ENCODE peak calls at places on chromosome 14, in ten cellular contexts. V is A549, N is PC-3, Z is gastrocnemius medialis, I is fibroblast of lung, E is Peyer's patch, T is NB4, X is GM23338, Y is OCI-LY7, A is psoas muscle. P is an unnamed sample.

GRCh38 chr14:61750708-61751474 is 11.3 kb upstream of the SNAPC1 start:
- DNase-seq in I (peak), A (peak), N (peak), Y (peak), E (peak), X (peak), Z (peak), V (peak), T (peak), P (peak)

GRCh38 chr14:94641632-94641955 is 29.4 kb downstream of the SERPINA3 start:
- DNase-seq in A (no peak), Z (no peak), E (no peak), Y (no peak), T (no peak), I (no peak), X (no peak), V (no peak), N (no peak), P (no peak)

GRCh38 chr14:24232645-24233537 is at the start of gene GMPR2:
- DNase-seq in E (peak), N (no peak), V (peak), A (peak), T (no peak), Y (peak), Z (no peak), X (peak), I (no peak), P (no peak)

GRCh38 chr14:96224480-96225096 is 19.9 kb downstream of the BDKRB2 start:
- DNase-seq in I (no peak), V (no peak), N (no peak), Z (no peak), E (no peak), Y (no peak), A (no peak), T (no peak), X (no peak), P (no peak)

GRCh38 chr14:63308723-63309317 is 9.9 kb downstream of the GPHB5 start:
- DNase-seq in T (peak), E (no peak), N (peak), A (no peak), Y (peak), Z (no peak), I (peak), V (no peak), X (peak), P (peak)

GRCh38 chr14:100547633-100548294 is 39.5 kb downstream of the BEGAIN start:
- DNase-seq in A (peak), Y (peak), X (no peak), V (no peak), N (peak), Z (peak), T (peak), I (peak), E (no peak), P (no peak)

GRCh38 chr14:96757456-96757855 is 39.7 kb upstream of the VRK1 start:
- DNase-seq in A (no peak), X (no peak), E (no peak), T (no peak), I (no peak), Y (no peak), Z (no peak), N (no peak), V (no peak), P (no peak)

GRCh38 chr14:73789996-73790581 is 61.5 kb upstream of the PTGR2 start:
- DNase-seq in T (no peak), E (no peak), V (no peak), I (peak), Z (peak), A (peak), Y (no peak), N (peak), X (no peak), P (no peak)

GRCh38 chr14:76307786-76308780 is 67.9 kb upstream of the ESRRB start:
- DNase-seq in Y (no peak), N (peak), Z (no peak), I (no peak), A (no peak), X (no peak), T (no peak), V (no peak), E (no peak), P (no peak)

GRCh38 chr14:54040851-54041250 is 84.2 kb upstream of the BMP4 start:
- DNase-seq in V (no peak), Z (no peak), E (no peak), N (peak), A (no peak), Y (no peak), I (no peak), X (no peak), T (no peak), P (no peak)

GRCh38 chr14:23675337-23675736 is 39.2 kb downstream of the DHRS2 start:
- DNase-seq in A (no peak), E (no peak), V (no peak), N (no peak), I (no peak), X (no peak), T (no peak), Z (no peak), Y (no peak), P (no peak)

GRCh38 chr14:49687942-49688700 is at the start of gene POLE2:
- DNase-seq in V (peak), N (peak), Y (peak), T (peak), X (peak), E (peak), A (peak), Z (peak), I (peak), P (peak)
- TF ChIP-seq CTCF in V (no peak), N (no peak), Y (peak), T (no peak), X (no peak), E (no peak), A (no peak), Z (no peak), I (no peak), P (no peak)

GRCh38 chr14:20698018-20698329 is 9.4 kb downstream of the ANG start:
- DNase-seq in N (no peak), Y (no peak), T (no peak), A (no peak), V (no peak), X (no peak), I (no peak), Z (no peak), E (no peak), P (no peak)
- TF ChIP-seq CTCF in N (no peak), Y (peak), T (no peak), A (no peak), V (no peak), X (no peak), I (no peak), Z (no peak), E (no peak), P (no peak)

GRCh38 chr14:30874120-30874998 is at the start of gene COCH:
- DNase-seq in A (peak), Y (peak), Z (no peak), X (peak), V (peak), N (peak), I (no peak), T (peak), E (peak), P (no peak)
- TF ChIP-seq CTCF in A (peak), Y (peak), Z (no peak), X (peak), V (peak), N (peak), I (no peak), T (peak), E (peak), P (peak)

GRCh38 chr14:49622022-49622607 is 1.5 kb downstream of the MGAT2 start:
- DNase-seq in I (no peak), X (no peak), T (no peak), N (peak), A (no peak), Y (no peak), V (no peak), E (no peak), Z (no peak), P (no peak)

GRCh38 chr14:49621114-49621881 is 699 bp downstream of the MGAT2 start:
- DNase-seq in N (peak), E (peak), A (peak), I (peak), Y (peak), T (peak), X (peak), V (no peak), Z (peak), P (no peak)

GRCh38 chr14:49617846-49618519 is 2.4 kb downstream of the RPL36AL start:
- DNase-seq in Z (no peak), X (no peak), T (no peak), V (no peak), N (no peak), I (no peak), E (no peak), Y (no peak), A (no peak), P (no peak)

GRCh38 chr14:49619730-49620129 is 696 bp downstream of the RPL36AL start:
- DNase-seq in E (no peak), Y (no peak), I (no peak), X (no peak), N (no peak), T (no peak), V (no peak), Z (no peak), A (no peak), P (no peak)

DNA sequence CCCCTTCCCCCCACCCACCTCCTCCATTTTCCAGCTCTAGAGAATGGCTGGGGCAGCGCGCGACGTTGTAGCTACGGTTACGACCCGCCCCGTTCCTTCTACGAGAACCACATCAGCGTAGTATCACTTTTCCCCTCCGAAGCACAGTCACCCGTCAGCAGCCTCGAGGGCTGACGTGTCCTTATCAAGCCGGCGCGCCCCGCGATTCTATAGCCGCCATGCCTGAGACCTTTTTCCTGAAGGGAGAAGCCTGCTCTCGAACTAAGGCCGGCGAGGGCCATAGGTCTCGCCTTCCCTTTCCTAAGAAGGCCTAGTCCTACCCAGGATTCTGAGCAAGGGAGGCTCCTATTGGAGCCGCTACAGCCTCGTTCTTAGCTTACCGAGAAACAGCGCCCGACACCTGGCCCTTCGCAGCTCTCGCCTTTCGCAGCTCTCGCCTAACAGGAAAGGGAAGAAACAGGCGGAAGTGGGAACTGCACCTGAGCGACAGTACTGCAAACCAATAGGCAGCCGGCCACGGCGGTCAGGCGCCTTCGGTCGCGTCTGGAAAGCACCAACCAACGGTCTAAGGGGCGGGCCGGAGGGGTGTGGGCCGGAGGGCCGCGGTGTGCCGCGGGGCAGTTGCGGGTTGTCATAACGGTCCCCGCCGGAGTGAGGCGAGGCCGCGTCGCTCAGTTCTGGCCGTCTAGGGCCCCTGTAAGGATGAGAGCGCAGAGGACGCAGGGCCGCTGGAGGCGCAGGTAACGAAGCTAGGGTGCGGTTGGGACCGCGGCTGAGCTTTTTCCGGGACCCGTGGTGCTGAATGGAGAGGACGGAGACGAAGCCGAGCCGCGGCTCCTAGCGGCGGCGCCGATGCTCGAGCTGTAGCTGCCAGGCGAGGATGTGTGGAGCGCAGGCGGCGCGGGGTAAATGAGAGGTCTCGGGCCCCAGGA is at the start of the genes MGAT2 and RPL36AL:
- DNase-seq in A (peak), N (peak), T (peak), Z (peak), E (peak), V (peak), X (peak), Y (peak), I (peak), P (peak)
- TF ChIP-seq CTCF in A (peak), N (peak), T (no peak), Z (peak), E (no peak), V (peak), X (peak), Y (peak), I (peak), P (peak)

GRCh38 chr14:103179078-103179477 is 55.8 kb downstream of the TNFAIP2 start:
- DNase-seq in Y (no peak), X (no peak), I (no peak), T (no peak), V (no peak), Z (no peak), E (no peak), N (no peak), A (no peak), P (peak)

GRCh38 chr14:103172921-103173320 is 49.7 kb downstream of the TNFAIP2 start:
- DNase-seq in N (peak), I (no peak), Y (no peak), A (no peak), T (no peak), V (no peak), Z (no peak), E (no peak), X (no peak), P (no peak)

GRCh38 chr14:103177376-103177775 is 54.1 kb downstream of the TNFAIP2 start:
- DNase-seq in N (no peak), I (no peak), E (no peak), Z (no peak), X (no peak), T (no peak), V (no peak), Y (no peak), A (no peak), P (no peak)
- TF ChIP-seq CTCF in N (no peak), I (no peak), E (no peak), Z (no peak), X (no peak), T (no peak), V (no peak), Y (no peak), A (no peak), P (no peak)

GRCh38 chr14:88233915-88234314 is 89.2 kb downstream of the KCNK10 start:
- DNase-seq in N (no peak), A (no peak), X (peak), E (no peak), V (no peak), Y (peak), I (no peak), Z (no peak), T (peak), P (peak)
- TF ChIP-seq CTCF in N (peak), A (no peak), X (peak), E (peak), V (peak), Y (peak), I (no peak), Z (no peak), T (peak), P (peak)

DNA sequence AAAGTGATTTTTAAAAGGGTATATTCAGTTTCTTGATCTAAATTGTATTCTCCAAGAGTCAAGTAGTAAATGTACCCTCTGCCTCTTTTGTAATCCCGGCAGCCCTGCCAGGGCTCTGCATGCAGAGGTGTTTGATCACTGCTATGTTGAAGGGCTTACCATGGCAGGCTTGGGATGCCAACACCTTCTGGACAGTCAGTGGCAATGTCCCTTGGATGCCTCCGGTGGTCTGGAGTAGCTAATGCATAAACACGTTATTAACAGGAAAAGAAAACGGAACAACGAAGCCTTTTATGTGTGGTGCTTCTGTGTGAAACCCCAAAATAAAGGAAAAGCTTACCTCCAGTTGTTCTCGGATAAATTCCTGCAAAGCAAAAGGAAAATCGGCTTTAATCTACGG is 19.9 kb downstream of the EIF2B2 start:
- DNase-seq in X (peak), Y (peak), V (peak), T (peak), I (no peak), A (peak), Z (peak), N (peak), E (no peak), P (peak)
- TF ChIP-seq CTCF in X (peak), Y (peak), V (peak), T (peak), I (peak), A (peak), Z (no peak), N (peak), E (peak), P (peak)